ENCODE peak calls at places on chromosomes 1 and 21, in four cellular contexts. W, U, E and B are unnamed samples.

GRCh38 chr1:212459656-212460055 is 26.9 kb downstream of the NENF start:
- DNase-seq in U (no peak), E (no peak), W (no peak), B (no peak)

GRCh38 chr21:38806153-38806941 is 618 bp downstream of the ETS2 start:
- DNase-seq in W (peak), U (no peak), E (no peak), B (no peak)

GRCh38 chr1:26263212-26263611 is 16.7 kb upstream of the SH3BGRL3 start:
- DNase-seq in U (no peak), W (no peak), E (no peak), B (no peak)

GRCh38 chr21:38400195-38400695 is 98.0 kb downstream of the ERG start:
- DNase-seq in U (no peak), E (no peak), W (no peak), B (no peak)

GRCh38 chr1:160544647-160545046 is 21.6 kb upstream of the SLAMF6 start:
- DNase-seq in E (no peak), U (peak), W (no peak), B (peak)

GRCh38 chr1:163230827-163231226 is 28.1 kb upstream of the RGS5 start:
- DNase-seq in E (no peak), W (no peak), U (no peak), B (no peak)

GRCh38 chr1:225378880-225379279 is 49.0 kb downstream of the LBR start:
- DNase-seq in E (peak), W (peak), U (no peak), B (peak)

GRCh38 chr1:1063945-1064831 is 9.9 kb downstream of the RNF223 start:
- DNase-seq in E (peak), U (peak), W (peak), B (peak)

GRCh38 chr1:75292013-75292412 is 157.8 kb downstream of the LHX8 start:
- DNase-seq in U (no peak), E (no peak), W (no peak), B (no peak)

GRCh38 chr1:231934797-231935196 is 308.2 kb downstream of the DISC1 start:
- DNase-seq in U (no peak), W (no peak), E (peak), B (peak)

GRCh38 chr1:218676991-218677390 is 331.9 kb downstream of the TGFB2 start:
- DNase-seq in W (no peak), E (no peak), U (no peak), B (no peak)

GRCh38 chr1:111559736-111560279 is 56.4 kb upstream of the ADORA3 start:
- DNase-seq in W (no peak), U (no peak), E (peak), B (no peak)

GRCh38 chr1:9835758-9836631 is 12.2 kb upstream of the CLSTN1 start:
- DNase-seq in E (peak), U (no peak), W (no peak), B (no peak)

GRCh38 chr1:195733826-195734225 is 874.4 kb downstream of the KCNT2 start:
- DNase-seq in E (peak), W (no peak), U (no peak), B (peak)

GRCh38 chr1:156816561-156817328 is at the start of gene SH2D2A:
- DNase-seq in W (no peak), U (peak), E (no peak), B (no peak)

GRCh38 chr1:228836427-228836826 is 101.1 kb downstream of the RHOU start:
- DNase-seq in U (no peak), E (peak), W (peak), B (no peak)

DNA sequence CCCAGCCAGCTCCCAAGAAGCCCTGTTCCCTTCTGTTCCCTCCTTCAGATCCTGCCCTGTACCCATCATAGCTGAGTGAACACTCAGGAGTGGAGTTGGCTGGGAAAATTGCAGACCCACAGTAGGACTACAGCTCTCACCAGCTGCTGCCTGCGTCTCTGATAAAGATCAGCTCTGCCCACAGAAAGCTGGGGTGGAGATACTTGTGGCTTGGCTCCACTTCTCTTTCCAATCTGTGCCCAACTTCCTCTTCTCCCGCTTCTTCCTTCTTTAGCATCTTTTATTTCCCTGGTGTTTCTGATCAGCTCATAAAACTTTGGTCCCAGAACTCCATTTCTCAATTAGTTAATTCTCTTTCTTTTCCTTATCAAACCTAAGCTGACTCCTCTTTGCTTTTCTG is 5.5 kb upstream of the CD1A start:
- DNase-seq in W (no peak), U (no peak), E (no peak), B (no peak)
- TF ChIP-seq JUN in W (no peak), U (no peak), E (no peak), B (no peak)

GRCh38 chr1:207497951-207498350 is 2.0 kb downstream of the CR1 start:
- DNase-seq in U (no peak), E (no peak), W (no peak), B (no peak)

GRCh38 chr1:207494171-207494570 is 1.8 kb upstream of the CR1 start:
- DNase-seq in U (no peak), E (no peak), W (no peak), B (no peak)

GRCh38 chr1:207493212-207493611 is 2.7 kb upstream of the CR1 start:
- DNase-seq in U (no peak), E (no peak), W (no peak), B (no peak)

GRCh38 chr1:207499573-207499972 is 3.6 kb downstream of the CR1 start:
- DNase-seq in E (peak), U (peak), W (peak), B (peak)

DNA sequence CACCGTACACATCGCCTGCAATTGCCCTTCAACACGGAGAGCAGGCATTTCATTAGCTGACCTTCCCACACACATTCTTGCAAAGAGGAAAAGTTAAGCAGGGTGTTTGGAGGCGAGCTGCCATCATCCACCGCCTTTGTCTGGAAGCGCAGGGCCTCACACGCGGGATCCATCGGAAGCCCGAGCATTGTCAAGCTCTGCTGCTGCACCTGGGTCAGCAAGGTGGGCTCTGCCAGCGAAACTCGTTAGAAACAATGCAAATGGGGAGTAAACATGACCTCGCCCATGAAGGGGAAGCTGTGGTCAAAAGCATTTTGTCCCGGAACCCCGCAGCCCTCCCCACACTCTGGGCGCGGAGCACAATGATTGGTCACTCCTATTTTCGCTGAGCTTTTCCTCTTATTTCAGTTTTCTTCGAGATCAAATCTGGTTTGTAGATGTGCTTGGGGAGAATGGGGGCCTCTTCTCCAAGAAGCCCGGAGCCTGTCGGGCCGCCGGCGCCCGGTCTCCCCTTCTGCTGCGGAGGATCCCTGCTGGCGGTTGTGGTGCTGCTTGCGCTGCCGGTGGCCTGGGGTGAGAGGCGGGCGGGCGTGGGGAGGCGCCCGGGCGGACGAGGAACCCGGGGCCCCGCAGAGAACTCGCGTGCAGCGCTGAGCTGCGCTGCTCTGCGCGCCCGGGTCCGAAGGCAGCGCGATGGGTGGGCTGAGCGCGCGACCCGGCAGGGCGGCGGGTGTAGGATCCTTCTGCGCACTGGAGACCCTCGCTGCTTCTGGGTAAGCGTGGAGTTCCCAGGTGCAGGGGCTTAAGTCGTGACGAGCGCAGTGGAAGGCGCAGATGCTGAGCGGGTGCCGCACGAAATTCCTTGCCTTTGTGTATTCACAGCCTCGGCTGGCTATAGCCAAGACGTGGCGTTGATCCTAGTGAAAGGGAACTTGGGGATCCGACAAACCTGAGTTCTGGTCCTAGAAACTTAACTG is at the start of gene CR1:
- DNase-seq in W (peak), E (no peak), U (peak), B (no peak)
- TF ChIP-seq MAFK in W (no peak), E (no peak), U (no peak), B (no peak)

GRCh38 chr1:31815307-31815645 is 546 bp downstream of the SPOCD1 start:
- DNase-seq in E (no peak), W (no peak), U (peak), B (no peak)

GRCh38 chr1:31818204-31818603 is 2.4 kb upstream of the SPOCD1 start:
- DNase-seq in E (no peak), U (no peak), W (no peak), B (no peak)

GRCh38 chr1:31814041-31814511 is 1.7 kb downstream of the SPOCD1 start:
- DNase-seq in E (no peak), U (no peak), W (no peak), B (no peak)

GRCh38 chr1:31814631-31815306 is 1.1 kb downstream of the SPOCD1 start:
- DNase-seq in E (no peak), U (no peak), W (no peak), B (no peak)

GRCh38 chr1:31815752-31816484 is at the start of gene SPOCD1:
- DNase-seq in U (peak), E (peak), W (peak), B (peak)
- TF ChIP-seq JUN in U (peak), E (no peak), W (no peak), B (no peak)

DNA sequence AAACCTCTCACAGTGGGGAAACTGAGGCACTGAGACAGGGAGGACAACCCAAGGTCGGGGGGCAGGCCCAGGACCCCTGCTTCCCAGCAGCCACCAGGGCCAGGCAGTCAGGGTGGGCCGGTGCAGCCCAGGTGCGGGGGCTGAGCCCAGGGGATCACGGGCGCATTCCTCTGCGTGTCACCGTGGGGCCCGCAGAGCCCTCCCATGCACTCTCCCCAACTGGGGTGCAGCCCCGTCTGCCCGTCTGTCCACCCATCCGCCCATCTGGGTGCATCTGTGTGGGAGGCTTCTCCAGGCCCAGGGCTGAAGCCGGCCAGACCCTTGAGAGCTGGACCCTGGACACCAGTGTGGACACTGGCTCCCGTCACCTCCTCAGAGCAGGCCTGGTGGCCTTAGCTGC is 2.9 kb upstream of the PLCH2 start:
- DNase-seq in E (no peak), W (no peak), U (no peak), B (no peak)
- TF ChIP-seq MAFK in E (no peak), W (no peak), U (no peak), B (no peak)

GRCh38 chr1:6037338-6037762 is 8.3 kb upstream of the KCNAB2 start:
- DNase-seq in W (no peak), U (no peak), E (no peak), B (no peak)
- TF ChIP-seq JUN in W (no peak), U (no peak), E (no peak), B (no peak)

DNA sequence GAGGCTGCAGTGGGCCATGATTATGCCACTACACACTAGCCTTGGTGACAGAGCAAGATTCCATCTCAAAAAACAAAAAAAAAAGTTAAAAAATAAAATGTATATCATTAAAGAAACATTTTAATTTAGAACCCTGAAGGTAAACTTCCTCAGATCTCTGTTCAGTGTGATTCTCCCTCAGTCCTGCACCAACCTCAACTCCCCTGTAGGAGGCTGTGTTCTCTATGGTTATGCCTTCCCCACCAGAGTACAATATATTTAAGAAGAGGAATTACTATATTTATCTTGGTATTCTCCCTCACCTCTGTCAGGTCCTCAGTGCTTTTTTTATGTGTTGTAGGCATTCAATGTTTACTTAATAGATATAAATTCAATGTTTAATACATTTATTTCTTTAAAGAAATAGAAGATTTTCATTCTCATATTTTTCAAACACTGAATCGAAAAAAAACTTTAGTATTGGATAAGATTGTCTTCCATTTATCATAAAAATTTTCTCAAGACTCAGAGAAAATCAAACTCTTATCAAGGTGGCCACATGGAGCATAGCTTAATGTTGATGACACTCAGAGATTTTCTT is 4.8 kb upstream of the LRRC8B start:
- DNase-seq in U (peak), W (no peak), E (peak), B (peak)
- TF ChIP-seq MAFK in U (no peak), W (no peak), E (no peak), B (no peak)

GRCh38 chr1:203059485-203059884 is 26.3 kb downstream of the MYOG start:
- DNase-seq in W (no peak), E (no peak), U (no peak), B (no peak)
- TF ChIP-seq JUN in W (no peak), E (no peak), U (no peak), B (no peak)